ENCODE peak calls at places on chromosomes 5 and 9, in seven cellular contexts. One of them, this sample, is unnamed.

GRCh38 chr9:35903049-35903448 is 3.0 kb upstream of the HRCT1 start:
- DNase-seq in dorsolateral prefrontal cortex: no peak
- DNase-seq in EL: peak; percentile 56
- DNase-seq in activated CD4-positive, alpha-beta T cell treated with anti-CD3 and anti-CD28 coated beads for 48 hours: peak; percentile 30
- DNase-seq in KBM-7: peak; percentile 59
- DNase-seq in left lobe of liver: no peak
- DNase-seq in left ventricle myocardium inferior: no peak
- DNase-seq in this sample: no peak

GRCh38 chr5:136190904-136191303 is 2.1 kb downstream of the SMIM32 start:
- DNase-seq in left lobe of liver: no peak
- DNase-seq in left ventricle myocardium inferior: no peak
- DNase-seq in KBM-7: no peak
- DNase-seq in activated CD4-positive, alpha-beta T cell treated with anti-CD3 and anti-CD28 coated beads for 48 hours: no peak
- DNase-seq in EL: no peak
- DNase-seq in dorsolateral prefrontal cortex: no peak
- DNase-seq in this sample: no peak

GRCh38 chr9:79551586-79551985 is 20.2 kb upstream of the TLE4 start:
- DNase-seq in EL: no peak
- DNase-seq in activated CD4-positive, alpha-beta T cell treated with anti-CD3 and anti-CD28 coated beads for 48 hours: no peak
- DNase-seq in left lobe of liver: no peak
- DNase-seq in left ventricle myocardium inferior: no peak
- DNase-seq in dorsolateral prefrontal cortex: no peak
- DNase-seq in KBM-7: no peak
- DNase-seq in this sample: no peak

GRCh38 chr5:148391422-148391821 is 7.7 kb downstream of the FBXO38 start:
- DNase-seq in EL: no peak
- DNase-seq in KBM-7: no peak
- DNase-seq in dorsolateral prefrontal cortex: no peak
- DNase-seq in activated CD4-positive, alpha-beta T cell treated with anti-CD3 and anti-CD28 coated beads for 48 hours: no peak
- DNase-seq in left lobe of liver: no peak
- DNase-seq in left ventricle myocardium inferior: no peak
- DNase-seq in this sample: no peak

GRCh38 chr9:94005272-94005901 is 50.2 kb upstream of the BARX1 start:
- DNase-seq in dorsolateral prefrontal cortex: peak; percentile 45
- DNase-seq in KBM-7: no peak
- DNase-seq in EL: peak; percentile 41
- DNase-seq in left lobe of liver: no peak
- DNase-seq in activated CD4-positive, alpha-beta T cell treated with anti-CD3 and anti-CD28 coated beads for 48 hours: no peak
- DNase-seq in left ventricle myocardium inferior: no peak
- DNase-seq in this sample: no peak

GRCh38 chr9:121895836-121896544 is 197.1 kb downstream of the TTLL11 start:
- DNase-seq in EL: peak; percentile 29
- DNase-seq in left lobe of liver: peak; percentile 60
- DNase-seq in left ventricle myocardium inferior: peak; percentile 26
- DNase-seq in KBM-7: peak; percentile 37
- DNase-seq in activated CD4-positive, alpha-beta T cell treated with anti-CD3 and anti-CD28 coated beads for 48 hours: no peak
- DNase-seq in dorsolateral prefrontal cortex: no peak
- DNase-seq in this sample: no peak

GRCh38 chr5:138948391-138949222 is 73.5 kb upstream of the LRRTM2 start:
- DNase-seq in dorsolateral prefrontal cortex: no peak
- DNase-seq in left ventricle myocardium inferior: no peak
- DNase-seq in EL: no peak
- DNase-seq in activated CD4-positive, alpha-beta T cell treated with anti-CD3 and anti-CD28 coated beads for 48 hours: no peak
- DNase-seq in left lobe of liver: no peak
- DNase-seq in KBM-7: no peak
- DNase-seq in this sample: no peak

GRCh38 chr5:56757077-56757476 is 58.3 kb upstream of the MAP3K1 start:
- DNase-seq in dorsolateral prefrontal cortex: no peak
- DNase-seq in left lobe of liver: no peak
- DNase-seq in KBM-7: no peak
- DNase-seq in activated CD4-positive, alpha-beta T cell treated with anti-CD3 and anti-CD28 coated beads for 48 hours: no peak
- DNase-seq in left ventricle myocardium inferior: no peak
- DNase-seq in EL: peak; percentile 82
- DNase-seq in this sample: no peak

GRCh38 chr5:150058480-150059126 is 27.8 kb downstream of the CSF1R start:
- DNase-seq in left ventricle myocardium inferior: no peak
- DNase-seq in left lobe of liver: no peak
- DNase-seq in activated CD4-positive, alpha-beta T cell treated with anti-CD3 and anti-CD28 coated beads for 48 hours: no peak
- DNase-seq in dorsolateral prefrontal cortex: no peak
- DNase-seq in KBM-7: peak; percentile 87
- DNase-seq in EL: peak; percentile 94
- DNase-seq in this sample: no peak

This sample was measured in amygdala.